ENCODE peak calls at places on chromosomes 5 and 9, in four cellular contexts. O is NCI-H1092 treated with DMSO at 0.1 percent for 48 hours, H is T-helper 17 cell, A is NAMALWA. U is an unnamed sample.

GRCh38 chr5:164370841-164371240 is 865.4 kb downstream of the MAT2B start:
- DNase-seq in O (no peak), H (no peak), A (no peak), U (no peak)

GRCh38 chr9:110655723-110656641 is 12.6 kb upstream of the MUSK start:
- DNase-seq in O (no peak), H (no peak), A (no peak), U (no peak)

GRCh38 chr9:121023064-121023463 is 27.0 kb downstream of the C5 start:
- DNase-seq in O (no peak), H (no peak), A (no peak), U (no peak)

GRCh38 chr5:9046756-9047481 is 499.0 kb downstream of the SEMA5A start:
- DNase-seq in O (no peak), H (no peak), A (no peak), U (no peak)

GRCh38 chr9:87868175-87868574 is 14.5 kb upstream of the SPATA31E1 start:
- DNase-seq in O (no peak), H (no peak), A (no peak), U (no peak)

GRCh38 chr9:77808750-77809079 is 160.6 kb upstream of the GNA14 start:
- DNase-seq in O (no peak), H (no peak), A (no peak), U (no peak)

GRCh38 chr9:122835313-122835731 is 6.9 kb upstream of the PDCL start:
- DNase-seq in O (no peak), H (no peak), A (peak; percentile 30), U (peak; percentile 98)

GRCh38 chr5:58088941-58089340 is 370.9 kb downstream of the PLK2 start:
- DNase-seq in O (no peak), H (no peak), A (no peak), U (no peak)

GRCh38 chr5:173890195-173890951 is 2.2 kb downstream of the CPEB4 start:
- DNase-seq in O (peak; percentile 32), H (no peak), A (peak; percentile 77), U (peak; percentile 71)

GRCh38 chr9:2963307-2963706 is 119.4 kb upstream of the PUM3 start:
- DNase-seq in O (no peak), H (no peak), A (no peak), U (no peak)

GRCh38 chr9:70806872-70807271 is 314.5 kb downstream of the TRPM3 start:
- DNase-seq in O (no peak), H (no peak), A (no peak), U (no peak)

GRCh38 chr5:149002761-149003689 is 59.8 kb downstream of the SH3TC2 start:
- DNase-seq in O (no peak), H (no peak), A (no peak), U (peak; percentile 25)

GRCh38 chr5:54115768-54116403 is 194.5 kb downstream of the ARL15 start:
- DNase-seq in O (no peak), H (no peak), A (no peak), U (no peak)

GRCh38 chr9:27528278-27528885 is 1.2 kb downstream of the MOB3B start:
- DNase-seq in O (no peak), H (peak; percentile 26), A (no peak), U (peak; percentile 45)

GRCh38 chr9:75065513-75065912 is 22.4 kb downstream of the NMRK1 start:
- DNase-seq in O (no peak), H (no peak), A (peak; percentile 13), U (no peak)

GRCh38 chr9:840343-840742 is 1.2 kb upstream of the DMRT1 start:
- DNase-seq in O (no peak), H (no peak), A (no peak), U (no peak)

GRCh38 chr9:94054731-94055130 is 29.5 kb upstream of the PTPDC1 start:
- DNase-seq in O (no peak), H (no peak), A (no peak), U (no peak)

GRCh38 chr5:143037071-143037470 is 266.9 kb downstream of the ARHGAP26 start:
- DNase-seq in O (peak; percentile 24), H (no peak), A (no peak), U (no peak)

GRCh38 chr5:116557669-116558271 is 16.9 kb downstream of the SEMA6A start:
- DNase-seq in O (peak; percentile 5), H (no peak), A (peak; percentile 52), U (peak; percentile 56)

GRCh38 chr9:94907246-94907936 is 180.9 kb downstream of the AOPEP start:
- DNase-seq in O (no peak), H (no peak), A (no peak), U (no peak)

GRCh38 chr5:78405820-78406750 is 45.7 kb downstream of the SCAMP1 start:
- DNase-seq in O (no peak), H (no peak), A (no peak), U (no peak)

GRCh38 chr5:102811962-102812361 is 56.9 kb downstream of the PAM start:
- DNase-seq in O (peak; percentile 80), H (no peak), A (no peak), U (no peak)

GRCh38 chr5:135018457-135018856 is 15.6 kb downstream of the PITX1 start:
- DNase-seq in O (no peak), H (no peak), A (no peak), U (no peak)

GRCh38 chr5:514673-515072 is 9.6 kb downstream of the SLC9A3 start:
- DNase-seq in O (no peak), H (no peak), A (no peak), U (no peak)

GRCh38 chr5:163696270-163696887 is 191.0 kb downstream of the MAT2B start:
- DNase-seq in O (peak; percentile 15), H (no peak), A (peak; percentile 75), U (peak; percentile 67)

GRCh38 chr5:142167458-142167857 is 58.9 kb downstream of the NDFIP1 start:
- DNase-seq in O (no peak), H (no peak), A (no peak), U (no peak)

GRCh38 chr5:173498286-173498685 is 118.2 kb downstream of the BOD1 start:
- DNase-seq in O (no peak), H (no peak), A (no peak), U (no peak)

GRCh38 chr5:151912360-151912759 is 12.3 kb downstream of the GLRA1 start:
- DNase-seq in O (no peak), H (no peak), A (no peak), U (no peak)

GRCh38 chr5:143396353-143396940 is 7.0 kb downstream of the NR3C1 start:
- DNase-seq in O (no peak), H (no peak), A (peak; percentile 28), U (peak; percentile 36)

GRCh38 chr5:89972901-89973300 is 436.7 kb downstream of the CETN3 start:
- DNase-seq in O (no peak), H (no peak), A (no peak), U (no peak)

GRCh38 chr5:130000460-130000859 is 96.2 kb downstream of the CHSY3 start:
- DNase-seq in O (no peak), H (no peak), A (no peak), U (no peak)

GRCh38 chr5:121758640-121759039 is 93.0 kb upstream of the FTMT start:
- DNase-seq in O (no peak), H (no peak), A (no peak), U (no peak)

GRCh38 chr9:7402704-7403389 is 396.7 kb downstream of the DMAC1 start:
- DNase-seq in O (no peak), H (no peak), A (no peak), U (no peak)

GRCh38 chr9:137014776-137015539 is 13.1 kb downstream of the ABCA2 start:
- DNase-seq in O (no peak), H (no peak), A (no peak), U (no peak)

GRCh38 chr9:28212979-28213378 is 639.7 kb upstream of the C9orf72 start:
- DNase-seq in O (no peak), H (no peak), A (no peak), U (no peak)

GRCh38 chr9:70924905-70925547 is 196.4 kb downstream of the TRPM3 start:
- DNase-seq in O (peak; percentile 38), H (no peak), A (peak; percentile 64), U (peak; percentile 90)

GRCh38 chr9:37511006-37511714 is 25.4 kb downstream of the POLR1E start:
- DNase-seq in O (no peak), H (no peak), A (peak; percentile 64), U (peak; percentile 25)